ENCODE peak calls at places on chromosomes 12 and 14, in ten cellular contexts. One of them, this sample, is unnamed.

GRCh38 chr12:116529048-116529447 is 30.1 kb upstream of the MAP1LC3B2 start:
- DNase-seq in testis: peak; percentile 46
- DNase-seq in A549: peak; percentile 96
- DNase-seq in AG09309: peak; percentile 82
- DNase-seq in fibroblast of mammary gland: peak; percentile 82
- DNase-seq in BJ: peak; percentile 87
- DNase-seq in tibial artery: no peak
- DNase-seq in nephron progenitor cell: no peak
- DNase-seq in foreskin fibroblast: peak; percentile 66
- DNase-seq in RWPE1: no peak
- DNase-seq in this sample: no peak

GRCh38 chr14:103172921-103173320 is 49.7 kb downstream of the TNFAIP2 start:
- DNase-seq in testis: no peak
- DNase-seq in A549: no peak
- DNase-seq in AG09309: no peak
- DNase-seq in fibroblast of mammary gland: no peak
- DNase-seq in BJ: no peak
- DNase-seq in tibial artery: no peak
- DNase-seq in nephron progenitor cell: no peak
- DNase-seq in foreskin fibroblast: no peak
- DNase-seq in RWPE1: no peak
- DNase-seq in this sample: no peak

GRCh38 chr12:123808167-123808566 is 46.1 kb downstream of the DNAH10 start:
- DNase-seq in testis: no peak
- DNase-seq in A549: peak; percentile 60
- DNase-seq in AG09309: no peak
- DNase-seq in fibroblast of mammary gland: peak; percentile 15
- DNase-seq in BJ: no peak
- DNase-seq in tibial artery: no peak
- DNase-seq in nephron progenitor cell: peak; percentile 23
- DNase-seq in foreskin fibroblast: peak; percentile 51
- DNase-seq in RWPE1: peak; percentile 38
- DNase-seq in this sample: no peak

GRCh38 chr12:50050410-50051280 is 6.8 kb upstream of the ASIC1 start:
- DNase-seq in testis: peak; percentile 40
- DNase-seq in A549: no peak
- DNase-seq in AG09309: no peak
- DNase-seq in fibroblast of mammary gland: peak; percentile 61
- DNase-seq in BJ: no peak
- DNase-seq in tibial artery: peak; percentile 83
- DNase-seq in nephron progenitor cell: peak; percentile 49
- DNase-seq in foreskin fibroblast: peak; percentile 79
- DNase-seq in RWPE1: no peak
- DNase-seq in this sample: no peak

GRCh38 chr14:35167496-35167895 is 45.1 kb downstream of the PRORP start:
- DNase-seq in testis: no peak
- DNase-seq in A549: no peak
- DNase-seq in AG09309: no peak
- DNase-seq in fibroblast of mammary gland: no peak
- DNase-seq in BJ: no peak
- DNase-seq in tibial artery: no peak
- DNase-seq in nephron progenitor cell: no peak
- DNase-seq in foreskin fibroblast: no peak
- DNase-seq in RWPE1: no peak
- DNase-seq in this sample: no peak

GRCh38 chr12:109617496-109617895 is 43.9 kb downstream of the MVK start:
- DNase-seq in testis: no peak
- DNase-seq in A549: no peak
- DNase-seq in AG09309: no peak
- DNase-seq in fibroblast of mammary gland: no peak
- DNase-seq in BJ: no peak
- DNase-seq in tibial artery: no peak
- DNase-seq in nephron progenitor cell: no peak
- DNase-seq in foreskin fibroblast: no peak
- DNase-seq in RWPE1: no peak
- DNase-seq in this sample: no peak

GRCh38 chr12:42679402-42679801 is 89.9 kb upstream of the PRICKLE1 start:
- DNase-seq in testis: no peak
- DNase-seq in A549: no peak
- DNase-seq in AG09309: no peak
- DNase-seq in fibroblast of mammary gland: peak; percentile 50
- DNase-seq in BJ: no peak
- DNase-seq in tibial artery: no peak
- DNase-seq in nephron progenitor cell: no peak
- DNase-seq in foreskin fibroblast: peak; percentile 64
- DNase-seq in RWPE1: no peak
- DNase-seq in this sample: no peak

GRCh38 chr14:50335389-50335788 is 23.3 kb downstream of the DMAC2L start:
- DNase-seq in testis: peak; percentile 82
- DNase-seq in A549: peak; percentile 54
- DNase-seq in AG09309: no peak
- DNase-seq in fibroblast of mammary gland: peak; percentile 67
- DNase-seq in BJ: no peak
- DNase-seq in tibial artery: peak; percentile 72
- DNase-seq in nephron progenitor cell: peak; percentile 27
- DNase-seq in foreskin fibroblast: peak; percentile 75
- DNase-seq in RWPE1: no peak
- DNase-seq in this sample: no peak

GRCh38 chr12:92987846-92988621 is 58.9 kb upstream of the EEA1 start:
- DNase-seq in testis: no peak
- DNase-seq in A549: no peak
- DNase-seq in AG09309: no peak
- DNase-seq in fibroblast of mammary gland: no peak
- DNase-seq in BJ: no peak
- DNase-seq in tibial artery: peak; percentile 48
- DNase-seq in nephron progenitor cell: no peak
- DNase-seq in foreskin fibroblast: no peak
- DNase-seq in RWPE1: no peak
- DNase-seq in this sample: no peak

GRCh38 chr12:15629108-15629507 is 160.1 kb downstream of the EPS8 start:
- DNase-seq in testis: peak; percentile 87
- DNase-seq in A549: peak; percentile 97
- DNase-seq in AG09309: peak; percentile 97
- DNase-seq in fibroblast of mammary gland: peak; percentile 100
- DNase-seq in BJ: peak; percentile 92
- DNase-seq in tibial artery: peak; percentile 84
- DNase-seq in nephron progenitor cell: no peak
- DNase-seq in foreskin fibroblast: peak; percentile 97
- DNase-seq in RWPE1: peak; percentile 42
- DNase-seq in this sample: peak; percentile 32

GRCh38 chr12:77131977-77132490 is 66.7 kb upstream of the E2F7 start:
- DNase-seq in testis: no peak
- DNase-seq in A549: no peak
- DNase-seq in AG09309: no peak
- DNase-seq in fibroblast of mammary gland: no peak
- DNase-seq in BJ: no peak
- DNase-seq in tibial artery: no peak
- DNase-seq in nephron progenitor cell: no peak
- DNase-seq in foreskin fibroblast: no peak
- DNase-seq in RWPE1: no peak
- DNase-seq in this sample: no peak

DNA sequence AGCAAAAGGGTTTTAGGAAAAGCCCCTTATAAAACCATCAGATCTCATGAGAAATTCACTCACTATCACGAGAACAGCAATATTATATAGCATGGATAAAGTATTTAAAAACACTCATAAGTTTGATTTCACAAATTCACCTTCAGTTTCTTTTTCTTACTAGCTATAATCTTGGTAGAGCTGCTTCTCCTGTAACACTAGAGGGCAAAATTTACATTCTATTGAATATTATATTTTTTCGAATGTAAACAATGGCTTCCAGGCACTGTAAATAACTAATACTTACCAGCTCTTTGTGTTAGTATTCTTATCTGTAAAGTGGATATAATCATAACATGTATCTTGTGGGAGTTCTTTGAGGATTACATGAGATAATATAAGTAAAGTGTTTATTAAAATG is 259.6 kb downstream of the CCER1 start:
- DNase-seq in testis: no peak
- DNase-seq in A549: no peak
- DNase-seq in AG09309: no peak
- DNase-seq in fibroblast of mammary gland: peak; percentile 12
- DNase-seq in BJ: no peak
- DNase-seq in tibial artery: no peak
- DNase-seq in nephron progenitor cell: no peak
- DNase-seq in foreskin fibroblast: peak; percentile 16
- DNase-seq in RWPE1: no peak
- DNase-seq in this sample: no peak
- TF ChIP-seq CTCF in testis: no peak
- TF ChIP-seq CTCF in A549: no peak
- TF ChIP-seq CTCF in AG09309: peak; percentile 34
- TF ChIP-seq CTCF in fibroblast of mammary gland: peak; percentile 30
- TF ChIP-seq CTCF in BJ: peak; percentile 24
- TF ChIP-seq CTCF in tibial artery: no peak
- TF ChIP-seq CTCF in nephron progenitor cell: no peak
- TF ChIP-seq CTCF in foreskin fibroblast: peak; percentile 22
- TF ChIP-seq CTCF in RWPE1: peak; percentile 9
- TF ChIP-seq CTCF in this sample: no peak

DNA sequence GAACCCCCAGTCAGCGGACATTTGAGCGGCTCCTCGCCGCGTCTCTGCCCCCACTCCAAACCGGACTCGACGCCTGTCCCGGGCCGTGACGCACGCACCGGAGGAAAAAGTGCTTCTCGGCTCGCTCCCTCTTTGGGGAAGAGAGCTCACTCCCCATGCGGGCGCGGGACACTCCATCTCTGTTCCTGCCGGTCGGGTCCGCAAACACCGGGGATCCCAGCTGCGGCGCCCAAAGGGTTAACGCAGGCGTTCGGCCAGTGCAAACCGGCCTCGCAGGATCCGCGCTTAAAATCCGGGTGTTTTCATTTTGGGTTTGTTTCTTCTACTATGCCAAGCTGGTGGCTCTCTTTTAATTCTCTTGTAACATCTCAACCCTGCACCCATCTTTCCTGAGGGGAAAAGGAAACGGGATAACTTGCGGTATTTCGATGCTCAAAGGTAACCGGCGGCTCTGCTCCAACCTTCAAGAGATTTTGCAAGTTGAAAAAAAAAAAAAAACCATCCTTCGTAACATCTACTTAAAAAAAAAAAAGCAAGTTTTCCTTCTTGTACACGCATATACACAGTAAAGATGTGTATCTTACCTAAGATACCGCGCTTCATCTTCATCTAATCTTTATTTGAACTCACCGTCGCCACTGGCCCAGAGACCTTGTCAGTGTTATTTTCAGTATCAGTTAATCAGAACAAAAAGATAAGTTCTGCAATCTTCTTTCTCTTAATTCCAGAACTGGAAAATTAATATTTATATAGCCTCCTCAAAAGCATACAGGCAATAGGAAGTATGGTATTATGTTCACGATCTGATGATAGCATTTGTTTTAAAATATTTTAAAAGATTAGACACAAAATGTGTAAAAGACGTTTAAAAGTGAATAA is 1.6 kb upstream of the ATP2B1 start:
- DNase-seq in testis: peak; percentile 63
- DNase-seq in A549: no peak
- DNase-seq in AG09309: peak; percentile 14
- DNase-seq in fibroblast of mammary gland: peak; percentile 61
- DNase-seq in BJ: no peak
- DNase-seq in tibial artery: peak; percentile 45
- DNase-seq in nephron progenitor cell: peak; percentile 73
- DNase-seq in foreskin fibroblast: peak; percentile 76
- DNase-seq in RWPE1: no peak
- DNase-seq in this sample: peak; percentile 37
- TF ChIP-seq CTCF in testis: no peak
- TF ChIP-seq CTCF in A549: no peak
- TF ChIP-seq CTCF in AG09309: no peak
- TF ChIP-seq CTCF in fibroblast of mammary gland: no peak
- TF ChIP-seq CTCF in BJ: no peak
- TF ChIP-seq CTCF in tibial artery: no peak
- TF ChIP-seq CTCF in nephron progenitor cell: no peak
- TF ChIP-seq CTCF in foreskin fibroblast: no peak
- TF ChIP-seq CTCF in RWPE1: no peak
- TF ChIP-seq CTCF in this sample: no peak

DNA sequence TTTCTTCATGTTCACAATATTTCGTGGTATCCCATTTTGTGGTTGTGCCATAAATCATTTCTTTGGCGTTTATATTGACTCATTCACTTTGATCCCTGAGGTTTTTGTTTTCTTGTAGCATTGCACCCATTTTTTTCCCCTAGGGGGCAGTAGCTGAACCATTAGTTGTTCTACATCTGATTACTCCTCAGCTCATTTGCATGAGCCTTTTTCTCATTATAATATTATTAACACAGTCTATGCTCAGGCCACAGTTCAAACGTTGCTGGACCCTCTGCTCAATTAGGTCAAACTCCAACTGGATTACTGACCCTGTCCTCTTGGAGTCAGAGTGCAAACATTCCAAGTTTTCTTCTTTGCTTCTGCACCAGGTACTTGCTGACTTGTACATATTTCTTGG is 475.4 kb upstream of the SEL1L start:
- DNase-seq in testis: peak; percentile 22
- DNase-seq in A549: no peak
- DNase-seq in AG09309: no peak
- DNase-seq in fibroblast of mammary gland: no peak
- DNase-seq in BJ: no peak
- DNase-seq in tibial artery: no peak
- DNase-seq in nephron progenitor cell: peak; percentile 5
- DNase-seq in foreskin fibroblast: no peak
- DNase-seq in RWPE1: no peak
- DNase-seq in this sample: no peak
- TF ChIP-seq CTCF in testis: no peak
- TF ChIP-seq CTCF in A549: no peak
- TF ChIP-seq CTCF in AG09309: no peak
- TF ChIP-seq CTCF in fibroblast of mammary gland: no peak
- TF ChIP-seq CTCF in BJ: no peak
- TF ChIP-seq CTCF in tibial artery: no peak
- TF ChIP-seq CTCF in nephron progenitor cell: peak; percentile 40
- TF ChIP-seq CTCF in foreskin fibroblast: no peak
- TF ChIP-seq CTCF in RWPE1: no peak
- TF ChIP-seq CTCF in this sample: no peak

GRCh38 chr12:52716061-52716460 is 12.7 kb upstream of the KRT77 start:
- DNase-seq in testis: no peak
- DNase-seq in A549: no peak
- DNase-seq in AG09309: no peak
- DNase-seq in fibroblast of mammary gland: no peak
- DNase-seq in BJ: no peak
- DNase-seq in tibial artery: no peak
- DNase-seq in nephron progenitor cell: no peak
- DNase-seq in foreskin fibroblast: no peak
- DNase-seq in RWPE1: no peak
- DNase-seq in this sample: no peak

GRCh38 chr12:52713960-52714886 is 10.9 kb upstream of the KRT77 start:
- DNase-seq in testis: peak; percentile 27
- DNase-seq in A549: peak; percentile 42
- DNase-seq in AG09309: no peak
- DNase-seq in fibroblast of mammary gland: no peak
- DNase-seq in BJ: no peak
- DNase-seq in tibial artery: no peak
- DNase-seq in nephron progenitor cell: peak; percentile 75
- DNase-seq in foreskin fibroblast: no peak
- DNase-seq in RWPE1: no peak
- DNase-seq in this sample: no peak

GRCh38 chr12:52710744-52711143 is 7.4 kb upstream of the KRT77 start:
- DNase-seq in testis: no peak
- DNase-seq in A549: no peak
- DNase-seq in AG09309: no peak
- DNase-seq in fibroblast of mammary gland: no peak
- DNase-seq in BJ: no peak
- DNase-seq in tibial artery: no peak
- DNase-seq in nephron progenitor cell: no peak
- DNase-seq in foreskin fibroblast: no peak
- DNase-seq in RWPE1: no peak
- DNase-seq in this sample: no peak

GRCh38 chr12:52714887-52715281 is 11.6 kb upstream of the KRT77 start:
- DNase-seq in testis: no peak
- DNase-seq in A549: no peak
- DNase-seq in AG09309: no peak
- DNase-seq in fibroblast of mammary gland: no peak
- DNase-seq in BJ: no peak
- DNase-seq in tibial artery: no peak
- DNase-seq in nephron progenitor cell: no peak
- DNase-seq in foreskin fibroblast: no peak
- DNase-seq in RWPE1: no peak
- DNase-seq in this sample: no peak

GRCh38 chr12:52715416-52715815 is 12.1 kb upstream of the KRT77 start:
- DNase-seq in testis: no peak
- DNase-seq in A549: peak; percentile 38
- DNase-seq in AG09309: no peak
- DNase-seq in fibroblast of mammary gland: no peak
- DNase-seq in BJ: no peak
- DNase-seq in tibial artery: no peak
- DNase-seq in nephron progenitor cell: peak; percentile 14
- DNase-seq in foreskin fibroblast: no peak
- DNase-seq in RWPE1: no peak
- DNase-seq in this sample: no peak
- TF ChIP-seq CTCF in testis: no peak
- TF ChIP-seq CTCF in A549: no peak
- TF ChIP-seq CTCF in AG09309: no peak
- TF ChIP-seq CTCF in fibroblast of mammary gland: no peak
- TF ChIP-seq CTCF in BJ: no peak
- TF ChIP-seq CTCF in tibial artery: no peak
- TF ChIP-seq CTCF in nephron progenitor cell: peak; percentile 12
- TF ChIP-seq CTCF in foreskin fibroblast: no peak
- TF ChIP-seq CTCF in RWPE1: no peak
- TF ChIP-seq CTCF in this sample: no peak

This sample was measured in omental fat pad.